ENCODE peak calls at places on chromosomes 2 and 18, in six cellular contexts. One of them, this sample, is unnamed. For H3K4me1, the result is how much of the 10 kb centered on the place peaks cover.

GRCh38 chr2:43464546-43464945 is 131.3 kb downstream of the THADA start:
- DNase-seq in IMR-90: peak
- DNase-seq in body of pancreas: no peak
- DNase-seq in fibroblast of lung: no peak
- DNase-seq in pancreas: no peak
- DNase-seq in astrocyte: no peak
- DNase-seq in this sample: no peak

GRCh38 chr2:65530547-65531320 is 98.3 kb upstream of the SPRED2 start:
- DNase-seq in astrocyte: peak
- DNase-seq in fibroblast of lung: peak
- DNase-seq in IMR-90: peak
- DNase-seq in body of pancreas: no peak
- DNase-seq in pancreas: no peak
- DNase-seq in this sample: no peak

GRCh38 chr2:109470121-109470921 is 143.4 kb downstream of the SEPTIN10 start:
- DNase-seq in fibroblast of lung: peak
- DNase-seq in astrocyte: peak
- DNase-seq in IMR-90: peak
- DNase-seq in body of pancreas: no peak
- DNase-seq in pancreas: no peak
- DNase-seq in this sample: peak

GRCh38 chr18:72206814-72207213 is 337.3 kb downstream of the CBLN2 start:
- DNase-seq in body of pancreas: no peak
- DNase-seq in IMR-90: no peak
- DNase-seq in fibroblast of lung: peak
- DNase-seq in pancreas: no peak
- DNase-seq in astrocyte: no peak
- DNase-seq in this sample: no peak

GRCh38 chr2:187618813-187619212 is 64.6 kb upstream of the TFPI start:
- DNase-seq in body of pancreas: no peak
- DNase-seq in IMR-90: peak
- DNase-seq in pancreas: no peak
- DNase-seq in fibroblast of lung: peak
- DNase-seq in astrocyte: peak
- DNase-seq in this sample: no peak

GRCh38 chr2:5915926-5916325 is 223.7 kb downstream of the SOX11 start:
- DNase-seq in body of pancreas: peak
- DNase-seq in astrocyte: peak
- DNase-seq in IMR-90: peak
- DNase-seq in pancreas: no peak
- DNase-seq in fibroblast of lung: peak
- DNase-seq in this sample: no peak

GRCh38 chr2:10300997-10301945 is 1.4 kb upstream of the HPCAL1 start:
- DNase-seq in IMR-90: no peak
- DNase-seq in pancreas: no peak
- DNase-seq in fibroblast of lung: no peak
- DNase-seq in astrocyte: no peak
- DNase-seq in body of pancreas: no peak
- DNase-seq in this sample: no peak

GRCh38 chr2:16438571-16439294 is 226.9 kb downstream of the CYRIA start:
- DNase-seq in astrocyte: no peak
- DNase-seq in body of pancreas: no peak
- DNase-seq in IMR-90: no peak
- DNase-seq in pancreas: no peak
- DNase-seq in fibroblast of lung: no peak
- DNase-seq in this sample: no peak

GRCh38 chr2:174588463-174588862 is 9.1 kb downstream of the WIPF1 start:
- DNase-seq in fibroblast of lung: no peak
- DNase-seq in IMR-90: no peak
- DNase-seq in pancreas: no peak
- DNase-seq in astrocyte: no peak
- DNase-seq in body of pancreas: no peak
- DNase-seq in this sample: no peak

GRCh38 chr2:160353166-160353565 is 140.4 kb downstream of the RBMS1 start:
- DNase-seq in astrocyte: no peak
- DNase-seq in IMR-90: no peak
- DNase-seq in fibroblast of lung: no peak
- DNase-seq in body of pancreas: no peak
- DNase-seq in pancreas: no peak
- DNase-seq in this sample: no peak

GRCh38 chr2:18987592-18988073 is 370.8 kb downstream of the OSR1 start:
- DNase-seq in IMR-90: peak
- DNase-seq in body of pancreas: peak
- DNase-seq in fibroblast of lung: peak
- DNase-seq in pancreas: peak
- DNase-seq in astrocyte: peak
- DNase-seq in this sample: peak

GRCh38 chr2:209933499-209934458 is 68.7 kb upstream of the RPE start:
- DNase-seq in body of pancreas: peak
- DNase-seq in fibroblast of lung: peak
- DNase-seq in astrocyte: peak
- DNase-seq in IMR-90: peak
- DNase-seq in pancreas: peak
- DNase-seq in this sample: peak

GRCh38 chr18:23802817-23803216 is 113.6 kb downstream of the LAMA3 start:
- DNase-seq in fibroblast of lung: peak
- DNase-seq in astrocyte: no peak
- DNase-seq in pancreas: no peak
- DNase-seq in IMR-90: no peak
- DNase-seq in body of pancreas: no peak
- DNase-seq in this sample: no peak

GRCh38 chr18:50143891-50144290 is 51.1 kb downstream of the MYO5B start:
- DNase-seq in pancreas: no peak
- DNase-seq in body of pancreas: peak
- DNase-seq in astrocyte: no peak
- DNase-seq in fibroblast of lung: no peak
- DNase-seq in IMR-90: no peak
- DNase-seq in this sample: no peak

GRCh38 chr2:207334631-207335371 is 169.1 kb upstream of the KLF7 start:
- DNase-seq in body of pancreas: peak
- DNase-seq in astrocyte: peak
- DNase-seq in pancreas: peak
- DNase-seq in fibroblast of lung: peak
- DNase-seq in IMR-90: peak
- DNase-seq in this sample: peak

GRCh38 chr2:111624401-111625156 is 259.4 kb downstream of the ANAPC1 start:
- DNase-seq in body of pancreas: no peak
- DNase-seq in IMR-90: peak
- DNase-seq in fibroblast of lung: peak
- DNase-seq in astrocyte: peak
- DNase-seq in pancreas: no peak
- DNase-seq in this sample: no peak

GRCh38 chr2:237628482-237629187 is 1.2 kb downstream of the LRRFIP1 start:
- DNase-seq in IMR-90: no peak
- DNase-seq in pancreas: peak
- DNase-seq in body of pancreas: no peak
- DNase-seq in astrocyte: no peak
- DNase-seq in fibroblast of lung: no peak
- DNase-seq in this sample: no peak
- H3K4me3 ChIP-seq in IMR-90: peak
- H3K4me3 ChIP-seq in pancreas: peak
- H3K4me3 ChIP-seq in body of pancreas: no peak
- H3K4me3 ChIP-seq in astrocyte: peak
- H3K4me3 ChIP-seq in fibroblast of lung: peak
- H3K4me3 ChIP-seq in this sample: no peak

GRCh38 chr2:173106959-173107628 is 31.4 kb downstream of the MAP3K20 start:
- DNase-seq in pancreas: no peak
- DNase-seq in astrocyte: no peak
- DNase-seq in body of pancreas: no peak
- DNase-seq in fibroblast of lung: no peak
- DNase-seq in IMR-90: no peak
- DNase-seq in this sample: no peak

GRCh38 chr2:173104156-173104555 is 28.5 kb downstream of the MAP3K20 start:
- DNase-seq in pancreas: no peak
- DNase-seq in IMR-90: no peak
- DNase-seq in body of pancreas: no peak
- DNase-seq in fibroblast of lung: peak
- DNase-seq in astrocyte: peak
- DNase-seq in this sample: no peak

GRCh38 chr2:173109253-173110188 is 33.9 kb downstream of the MAP3K20 start:
- DNase-seq in fibroblast of lung: peak
- DNase-seq in IMR-90: peak
- DNase-seq in pancreas: no peak
- DNase-seq in astrocyte: peak
- DNase-seq in body of pancreas: no peak
- DNase-seq in this sample: no peak

GRCh38 chr2:173101687-173102086 is 26.0 kb downstream of the MAP3K20 start:
- DNase-seq in IMR-90: peak
- DNase-seq in pancreas: no peak
- DNase-seq in astrocyte: no peak
- DNase-seq in body of pancreas: no peak
- DNase-seq in fibroblast of lung: no peak
- DNase-seq in this sample: no peak

GRCh38 chr2:173107629-173108022 is 32.0 kb downstream of the MAP3K20 start:
- DNase-seq in IMR-90: no peak
- DNase-seq in body of pancreas: no peak
- DNase-seq in pancreas: no peak
- DNase-seq in astrocyte: no peak
- DNase-seq in fibroblast of lung: no peak
- DNase-seq in this sample: no peak
- H3K4me1 ChIP-seq in IMR-90: under half
- H3K4me1 ChIP-seq in body of pancreas: under half
- H3K4me1 ChIP-seq in pancreas: under half
- H3K4me1 ChIP-seq in astrocyte: under half
- H3K4me1 ChIP-seq in fibroblast of lung: under half
- H3K4me1 ChIP-seq in this sample: under half

GRCh38 chr2:167258712-167259111 is 370.4 kb downstream of the XIRP2 start:
- DNase-seq in fibroblast of lung: no peak
- DNase-seq in IMR-90: no peak
- DNase-seq in pancreas: no peak
- DNase-seq in astrocyte: no peak
- DNase-seq in body of pancreas: no peak
- DNase-seq in this sample: no peak

GRCh38 chr2:167265004-167265403 is 376.7 kb downstream of the XIRP2 start:
- DNase-seq in fibroblast of lung: no peak
- DNase-seq in pancreas: no peak
- DNase-seq in astrocyte: no peak
- DNase-seq in body of pancreas: no peak
- DNase-seq in IMR-90: no peak
- DNase-seq in this sample: no peak

GRCh38 chr2:167265722-167266121 is 377.4 kb downstream of the XIRP2 start:
- DNase-seq in pancreas: no peak
- DNase-seq in astrocyte: no peak
- DNase-seq in fibroblast of lung: no peak
- DNase-seq in body of pancreas: no peak
- DNase-seq in IMR-90: no peak
- DNase-seq in this sample: no peak

GRCh38 chr2:167264380-167264779 is 376.1 kb downstream of the XIRP2 start:
- DNase-seq in astrocyte: no peak
- DNase-seq in body of pancreas: no peak
- DNase-seq in fibroblast of lung: no peak
- DNase-seq in pancreas: no peak
- DNase-seq in IMR-90: no peak
- DNase-seq in this sample: peak
- TF ChIP-seq CTCF in astrocyte: peak
- TF ChIP-seq CTCF in body of pancreas: no peak
- TF ChIP-seq CTCF in fibroblast of lung: peak
- TF ChIP-seq CTCF in pancreas: no peak
- TF ChIP-seq CTCF in IMR-90: peak
- TF ChIP-seq CTCF in this sample: peak

DNA sequence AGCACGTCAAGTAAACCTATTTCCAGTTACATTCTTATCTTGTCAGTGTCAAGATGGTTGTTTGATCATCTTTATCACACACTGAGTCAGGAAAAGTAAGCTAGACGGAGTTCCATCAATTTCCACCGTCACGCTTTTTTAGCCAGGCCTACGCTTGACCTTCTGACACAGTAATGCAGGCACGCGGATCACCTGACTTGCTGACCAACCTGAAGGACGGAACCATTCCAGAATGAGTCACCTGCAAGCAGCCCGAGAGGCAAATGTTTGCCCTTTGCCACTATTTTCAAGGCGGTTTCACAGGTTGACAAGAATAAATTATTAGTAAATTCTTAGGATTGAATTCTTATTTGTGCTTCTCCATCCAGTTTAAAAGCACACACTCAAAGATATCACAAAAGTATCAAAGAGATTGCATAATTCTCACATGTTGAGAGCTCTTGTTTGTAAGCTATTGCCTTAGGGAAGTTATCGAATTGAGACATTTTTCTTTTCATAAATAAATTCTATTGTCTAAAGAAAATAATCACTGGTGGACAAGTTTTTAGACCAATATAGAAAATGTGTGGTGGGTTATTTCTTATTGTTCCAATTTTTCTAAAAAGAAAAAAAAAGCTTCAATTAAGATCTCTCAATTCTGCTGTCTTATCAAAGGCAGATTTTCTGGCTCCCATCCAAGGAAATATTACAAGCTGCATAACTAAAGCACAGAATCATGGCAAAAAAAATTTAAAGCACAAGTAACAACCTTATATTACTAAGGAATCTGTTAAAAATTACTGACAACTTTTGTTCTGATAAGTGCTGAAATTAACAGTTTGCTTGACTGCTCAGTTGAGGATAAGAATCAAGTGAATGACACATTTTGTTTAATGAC is 31.9 kb downstream of the UXS1 start:
- DNase-seq in astrocyte: peak
- DNase-seq in pancreas: peak
- DNase-seq in fibroblast of lung: peak
- DNase-seq in body of pancreas: peak
- DNase-seq in IMR-90: no peak
- DNase-seq in this sample: no peak
- H3K4me3 ChIP-seq in astrocyte: no peak
- H3K4me3 ChIP-seq in pancreas: no peak
- H3K4me3 ChIP-seq in fibroblast of lung: no peak
- H3K4me3 ChIP-seq in body of pancreas: no peak
- H3K4me3 ChIP-seq in IMR-90: no peak
- H3K4me3 ChIP-seq in this sample: no peak

DNA sequence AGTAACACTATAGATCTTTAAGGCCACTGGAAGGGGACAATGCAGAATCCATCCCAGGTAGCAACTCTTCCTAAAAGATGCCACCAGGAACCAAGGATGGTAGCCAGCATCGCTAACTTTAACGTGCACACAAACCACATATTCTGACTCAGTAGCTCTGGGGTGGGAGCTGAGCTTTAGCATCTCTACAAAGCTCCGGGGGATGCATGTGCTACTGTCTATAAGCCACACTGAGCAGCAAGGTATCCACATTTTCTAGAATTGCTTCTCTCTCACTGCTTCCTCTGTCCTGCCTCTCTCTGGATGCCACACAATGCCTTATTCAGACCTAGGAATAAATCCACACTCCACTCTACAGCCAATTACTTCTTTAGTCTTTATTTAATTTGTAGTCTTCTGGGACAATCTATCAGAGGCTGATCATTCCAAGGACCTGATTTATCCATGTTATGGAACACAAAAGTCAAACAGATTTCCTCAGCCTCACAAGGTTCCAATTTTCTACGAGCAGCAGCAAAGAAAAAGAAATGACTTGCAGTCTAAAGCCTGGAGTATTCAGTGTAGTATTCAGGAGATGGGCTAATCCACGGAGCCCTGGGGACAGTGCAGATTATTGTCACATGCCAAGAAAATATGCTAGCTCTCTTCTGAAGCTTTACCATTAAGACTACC is 4.4 kb downstream of the BCL2 start:
- DNase-seq in IMR-90: no peak
- DNase-seq in pancreas: no peak
- DNase-seq in astrocyte: no peak
- DNase-seq in body of pancreas: no peak
- DNase-seq in fibroblast of lung: no peak
- DNase-seq in this sample: no peak
- H3K4me1 ChIP-seq in IMR-90: under half
- H3K4me1 ChIP-seq in pancreas: under half
- H3K4me1 ChIP-seq in astrocyte: under half
- H3K4me1 ChIP-seq in body of pancreas: under half
- H3K4me1 ChIP-seq in fibroblast of lung: under half
- H3K4me1 ChIP-seq in this sample: under half

This sample was measured in mucosa of descending colon.